ENCODE peak calls at places on chromosomes 13 and 19, in six cellular contexts. I is IMR-90, D is A549, S is HepG2, U is GM12878, Q is K562. M is an unnamed sample.

GRCh38 chr13:76683168-76683567 is 203.0 kb downstream of the KCTD12 start:
- DNase-seq in I (no peak), D (no peak), S (no peak), U (no peak), Q (no peak), M (no peak)

GRCh38 chr13:113064000-113064533 is 41.5 kb upstream of the F7 start:
- DNase-seq in I (no peak), D (no peak), S (no peak), U (no peak), Q (no peak), M (no peak)

GRCh38 chr13:34000955-34001354 is 183.0 kb downstream of the RFC3 start:
- DNase-seq in I (no peak), D (no peak), S (no peak), U (no peak), Q (no peak), M (no peak)

GRCh38 chr13:68066879-68067513 is 836.9 kb upstream of the PCDH9 start:
- DNase-seq in I (no peak), D (no peak), S (no peak), U (no peak), Q (no peak), M (no peak)

GRCh38 chr19:2326699-2327360 is 1.6 kb downstream of the LSM7 start:
- DNase-seq in I (no peak), D (no peak), S (no peak), U (no peak), Q (no peak), M (no peak)

GRCh38 chr19:51480590-51480989 is 2.3 kb downstream of the CEACAM18 start:
- DNase-seq in I (no peak), D (no peak), S (peak), U (no peak), Q (peak), M (peak)

GRCh38 chr13:23081246-23081645 is 99.5 kb upstream of the SGCG start:
- DNase-seq in I (peak), D (no peak), S (no peak), U (no peak), Q (no peak), M (no peak)

GRCh38 chr19:55642153-55643002 is 1.1 kb upstream of the ZNF581 start:
- DNase-seq in I (no peak), D (no peak), S (no peak), U (no peak), Q (no peak), M (no peak)

GRCh38 chr13:95044452-95045205 is 256.6 kb downstream of the ABCC4 start:
- DNase-seq in I (no peak), D (peak), S (peak), U (no peak), Q (no peak), M (no peak)

GRCh38 chr19:7505682-7506384 is 10.1 kb upstream of the ZNF358 start:
- DNase-seq in I (no peak), D (peak), S (no peak), U (no peak), Q (peak), M (peak)
- TF ChIP-seq BHLHE40 in I (no peak), D (no peak), S (no peak), U (no peak), Q (peak), M (no peak)

DNA sequence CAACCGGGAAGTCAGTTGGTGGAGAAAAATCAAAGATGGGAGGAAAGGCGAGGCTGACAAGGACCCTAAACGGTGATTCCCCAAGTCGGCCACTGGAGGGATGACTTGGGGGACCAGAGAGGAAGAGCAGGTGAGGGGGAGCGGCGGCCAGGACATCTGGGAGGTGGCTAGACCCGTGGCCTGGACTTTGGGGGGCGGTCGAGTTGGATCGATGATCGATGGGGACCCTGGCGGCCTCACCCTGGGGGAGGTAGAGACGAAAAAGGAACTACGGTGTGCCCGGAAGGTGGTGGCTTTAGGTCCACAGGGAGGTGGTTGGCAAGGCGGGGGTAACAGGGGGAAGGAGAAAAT is 7.6 kb upstream of the CIRBP start:
- DNase-seq in I (no peak), D (peak), S (no peak), U (no peak), Q (no peak), M (no peak)
- TF ChIP-seq BHLHE40 in I (no peak), D (no peak), S (no peak), U (no peak), Q (no peak), M (no peak)

DNA sequence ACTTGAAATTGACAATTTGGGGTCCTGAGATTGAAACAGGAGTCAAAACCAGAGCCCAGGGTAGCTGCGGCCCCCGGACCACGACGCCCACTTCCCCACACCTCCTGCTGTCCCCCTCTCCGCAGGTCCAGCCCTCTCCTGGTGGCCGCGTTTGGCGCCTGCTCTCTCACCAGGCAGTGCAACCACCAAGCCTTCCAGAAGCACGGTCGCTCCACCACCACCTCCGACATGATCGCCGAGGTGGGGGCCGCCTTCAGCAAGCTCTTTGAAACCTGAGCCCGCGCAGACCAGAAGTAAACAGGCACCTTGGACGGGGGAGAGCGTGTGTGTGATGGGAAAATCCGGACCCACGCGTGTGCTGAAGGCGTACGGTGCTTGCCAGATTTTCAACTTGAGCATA is 22.9 kb downstream of the NAXD start:
- DNase-seq in I (no peak), D (no peak), S (no peak), U (no peak), Q (no peak), M (no peak)
- TF ChIP-seq BHLHE40 in I (no peak), D (no peak), S (no peak), U (no peak), Q (no peak), M (no peak)

DNA sequence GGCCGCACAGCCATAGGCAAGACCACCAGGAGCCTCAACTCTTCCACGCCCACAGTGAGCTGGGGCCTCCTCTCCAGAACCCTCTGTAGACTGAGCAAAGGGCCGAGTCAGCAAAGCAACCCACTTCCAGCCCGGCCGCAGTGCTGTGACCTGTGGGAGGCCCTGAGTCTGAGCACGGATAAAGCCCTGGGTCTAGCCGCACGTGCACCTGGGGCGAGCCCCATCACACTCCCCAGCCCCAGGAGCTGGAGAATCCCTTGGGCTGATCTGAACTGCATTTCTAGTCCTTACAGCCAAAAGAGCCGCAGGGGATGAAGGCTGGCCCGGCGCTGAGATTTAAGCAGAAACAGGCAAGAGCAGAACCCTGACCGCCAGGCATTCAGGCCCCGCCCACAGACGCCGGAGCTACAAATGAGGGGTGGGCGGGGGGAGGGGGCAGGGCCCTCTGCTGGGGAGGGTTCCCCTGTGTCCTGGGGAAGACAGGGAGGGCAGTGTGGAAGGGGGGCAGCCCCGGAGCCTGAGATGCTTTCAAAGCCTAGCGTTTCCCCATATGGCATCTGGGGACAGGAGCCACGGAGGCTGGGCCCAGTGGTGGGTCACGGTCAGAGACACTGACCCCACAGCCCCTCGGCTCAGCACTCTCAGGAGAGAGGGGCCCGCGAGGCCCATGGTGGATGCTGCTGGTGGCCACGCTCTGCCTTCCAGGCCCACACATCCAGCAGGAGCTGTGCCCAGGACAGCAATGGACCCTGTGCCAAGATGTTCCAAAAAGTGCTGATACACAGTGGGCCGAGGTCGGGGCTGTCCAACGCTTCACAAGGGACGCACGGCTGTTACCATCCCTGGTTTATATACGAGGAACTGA is 4.9 kb downstream of the TMEM259 start:
- DNase-seq in I (no peak), D (no peak), S (no peak), U (no peak), Q (no peak), M (no peak)
- TF ChIP-seq BHLHE40 in I (no peak), D (no peak), S (no peak), U (peak), Q (no peak), M (no peak)

GRCh38 chr19:19214892-19215291 is 3.1 kb downstream of the NCAN start:
- DNase-seq in I (peak), D (no peak), S (peak), U (no peak), Q (peak), M (peak)
- TF ChIP-seq BHLHE40 in I (no peak), D (no peak), S (no peak), U (no peak), Q (no peak), M (no peak)

GRCh38 chr19:782195-783043 is 14.8 kb upstream of the PTBP1 start:
- DNase-seq in I (peak), D (peak), S (peak), U (no peak), Q (no peak), M (no peak)
- TF ChIP-seq BHLHE40 in I (no peak), D (no peak), S (no peak), U (no peak), Q (no peak), M (no peak)

DNA sequence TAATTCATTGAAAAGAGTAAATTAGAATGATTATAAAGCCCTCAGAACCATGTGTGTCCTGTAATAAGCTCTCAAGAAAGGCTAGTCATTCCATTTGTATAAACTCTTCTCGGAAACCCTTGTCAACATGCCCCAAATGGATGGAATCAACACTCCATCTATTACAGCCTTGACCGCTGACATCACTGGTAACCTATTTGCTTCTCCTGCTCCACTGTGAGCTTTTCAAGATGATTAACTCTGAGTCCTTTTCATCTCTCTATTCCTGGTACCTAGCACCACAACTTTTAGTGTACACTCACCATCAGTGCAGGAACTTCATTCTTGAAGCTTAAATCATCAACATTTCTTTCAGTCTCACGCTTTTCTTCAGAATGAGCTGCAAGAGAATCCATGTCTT is 612.0 kb downstream of the DCT start:
- DNase-seq in I (peak), D (no peak), S (no peak), U (no peak), Q (no peak), M (no peak)
- TF ChIP-seq BHLHE40 in I (no peak), D (no peak), S (no peak), U (no peak), Q (no peak), M (no peak)

GRCh38 chr13:85503797-85504196 is 295.4 kb downstream of the SLITRK6 start:
- DNase-seq in I (peak), D (peak), S (no peak), U (no peak), Q (no peak), M (no peak)
- TF ChIP-seq BHLHE40 in I (no peak), D (no peak), S (no peak), U (no peak), Q (no peak), M (no peak)

GRCh38 chr19:17580470-17581000 is 25.1 kb downstream of the COLGALT1 start:
- DNase-seq in I (no peak), D (no peak), S (no peak), U (no peak), Q (no peak), M (no peak)

GRCh38 chr19:17579523-17580244 is 24.2 kb downstream of the COLGALT1 start:
- DNase-seq in I (peak), D (peak), S (no peak), U (no peak), Q (peak), M (peak)

GRCh38 chr19:17575871-17576757 is 20.7 kb downstream of the COLGALT1 start:
- DNase-seq in I (no peak), D (peak), S (no peak), U (no peak), Q (peak), M (no peak)

GRCh38 chr19:17577698-17578097 is 22.2 kb downstream of the COLGALT1 start:
- DNase-seq in I (no peak), D (no peak), S (no peak), U (no peak), Q (no peak), M (no peak)

GRCh38 chr19:17576758-17577532 is 21.5 kb downstream of the COLGALT1 start:
- DNase-seq in I (no peak), D (peak), S (no peak), U (no peak), Q (peak), M (peak)
- TF ChIP-seq BHLHE40 in I (no peak), D (no peak), S (no peak), U (no peak), Q (no peak), M (no peak)

DNA sequence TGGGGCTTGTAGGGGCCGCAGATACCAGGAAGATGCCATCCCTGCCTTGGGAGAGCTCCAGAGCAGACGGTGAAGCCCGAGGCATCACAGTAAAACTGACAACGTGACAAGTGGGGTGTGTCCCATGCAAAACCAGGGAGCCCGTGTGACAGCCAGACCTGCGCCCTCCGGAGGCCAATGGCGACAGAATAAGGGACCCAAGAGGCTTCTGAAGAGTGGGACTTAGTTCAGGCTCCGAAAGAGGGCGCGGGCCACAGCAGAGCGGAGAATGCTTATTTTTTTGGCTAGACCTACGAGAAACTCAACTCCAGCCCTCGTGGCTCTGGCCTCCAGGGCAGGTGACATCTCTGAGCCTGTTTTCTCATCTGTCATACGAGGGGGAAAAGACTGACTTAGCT is 23.1 kb downstream of the DPP9 start:
- DNase-seq in I (no peak), D (no peak), S (no peak), U (no peak), Q (peak), M (no peak)
- TF ChIP-seq BHLHE40 in I (no peak), D (no peak), S (no peak), U (no peak), Q (no peak), M (no peak)

M was measured in HEK293T.